ENCODE peak calls at places on chromosomes 4 and X, in four cellular contexts. E, M, U and L are unnamed samples.
A peak's percentile ranks its signal among the peaks of the same experiment; 100 is the strongest.

GRCh38 chrX:56995271-56995994 is at the start of gene SPIN3:
- DNase-seq in M (peak; percentile 76), E (peak; percentile 70), U (peak; percentile 74), L (no peak)

GRCh38 chr4:128471576-128471975 is 184.0 kb upstream of the PGRMC2 start:
- DNase-seq in M (no peak), E (no peak), U (peak; percentile 26), L (no peak)

GRCh38 chrX:154370300-154370881 is 4.0 kb downstream of the FLNA start:
- DNase-seq in E (no peak), U (no peak), M (no peak), L (no peak)

GRCh38 chr4:150664935-150665334 is 83.0 kb downstream of the MAB21L2 start:
- DNase-seq in U (peak; percentile 22), M (no peak), E (no peak), L (no peak)

GRCh38 chr4:100738388-100739165 is 220.8 kb upstream of the EMCN start:
- DNase-seq in U (peak; percentile 63), E (no peak), M (no peak), L (no peak)

GRCh38 chr4:16259531-16260246 is 33.4 kb upstream of the TAPT1 start:
- DNase-seq in E (no peak), U (no peak), M (peak; percentile 47), L (no peak)

GRCh38 chr4:146333187-146333894 is 119.0 kb downstream of the REELD1 start:
- DNase-seq in M (peak; percentile 32), U (peak; percentile 74), E (no peak), L (no peak)

GRCh38 chrX:50147972-50148371 is 52.8 kb downstream of the AKAP4 start:
- DNase-seq in E (no peak), M (no peak), U (no peak), L (no peak)

GRCh38 chr4:102404551-102404969 is 59.3 kb upstream of the SLC39A8 start:
- DNase-seq in U (peak; percentile 28), E (no peak), M (no peak), L (no peak)

GRCh38 chr4:176545886-176546285 is 226.1 kb downstream of the SPCS3 start:
- DNase-seq in M (no peak), E (no peak), U (peak; percentile 80), L (no peak)

GRCh38 chr4:166501941-166502382 is 628.9 kb downstream of the TLL1 start:
- DNase-seq in M (no peak), E (peak; percentile 18), U (peak; percentile 37), L (peak; percentile 2)

GRCh38 chrX:150269613-150270254 is 93.4 kb upstream of the MAMLD1 start:
- DNase-seq in M (no peak), U (no peak), E (no peak), L (no peak)

GRCh38 chr4:152981278-152981677 is 45.2 kb downstream of the FHDC1 start:
- DNase-seq in M (no peak), E (no peak), U (no peak), L (no peak)

GRCh38 chrX:109036624-109037023 is 300.3 kb upstream of the IRS4 start:
- DNase-seq in U (no peak), E (no peak), M (no peak), L (no peak)

GRCh38 chr4:39812500-39812899 is 114.6 kb downstream of the UBE2K start:
- DNase-seq in E (no peak), U (no peak), M (no peak), L (no peak)

GRCh38 chrX:77924320-77924859 is 13.9 kb downstream of the ATP7A start:
- DNase-seq in M (no peak), E (no peak), U (no peak), L (no peak)

GRCh38 chr4:105709081-105709450 is 482 bp downstream of the GSTCD start:
- DNase-seq in U (peak; percentile 58), E (no peak), M (no peak), L (no peak)

GRCh38 chr4:39631700-39632079 is 7.0 kb downstream of the SMIM14 start:
- DNase-seq in U (no peak), E (no peak), M (no peak), L (no peak)

GRCh38 chr4:76698141-76698540 is 199.8 kb downstream of the SOWAHB start:
- DNase-seq in M (no peak), U (no peak), E (no peak), L (no peak)

GRCh38 chrX:143873343-143873742 is 10.5 kb upstream of the UBE2NL start:
- DNase-seq in E (no peak), M (no peak), U (no peak), L (no peak)